ENCODE peak calls at places on chromosomes 11 and 22, in eight cellular contexts. O is NCI-H1930, R is prostate gland, H is cardiac septum, Z is mucosa of descending colon, C is mesenchymal stem cell, G is substantia nigra, V is heart left ventricle. T is an unnamed sample.

GRCh38 chr11:134244593-134244992 is 8.6 kb downstream of the THYN1 start:
- DNase-seq in O (no peak), R (no peak), H (peak; percentile 14), Z (no peak), C (peak; percentile 36), G (no peak), V (no peak), T (no peak)

GRCh38 chr22:41091139-41092022 is 1.0 kb upstream of the EP300 start:
- DNase-seq in O (peak; percentile 97), R (peak; percentile 99), H (peak; percentile 100), Z (peak; percentile 99), C (peak; percentile 99), G (peak; percentile 97), V (peak; percentile 100), T (peak; percentile 94)

GRCh38 chr22:50304528-50305392 is 2.7 kb downstream of the PLXNB2 start:
- DNase-seq in O (no peak), R (no peak), H (no peak), Z (peak; percentile 62), C (no peak), G (no peak), V (peak; percentile 79), T (no peak)

GRCh38 chr11:62680825-62681240 is 2.0 kb upstream of the UBXN1 start:
- DNase-seq in O (peak; percentile 34), R (peak; percentile 48), H (no peak), Z (peak; percentile 65), C (peak; percentile 90), G (no peak), V (peak; percentile 57), T (peak; percentile 74)

GRCh38 chr22:49326558-49326957 is 501.1 kb downstream of the BRD1 start:
- DNase-seq in O (no peak), R (no peak), H (no peak), Z (no peak), C (no peak), G (no peak), V (no peak), T (no peak)

GRCh38 chr22:41157083-41157482 is 48.0 kb upstream of the L3MBTL2 start:
- DNase-seq in O (no peak), R (no peak), H (no peak), Z (no peak), C (no peak), G (no peak), V (no peak), T (no peak)

GRCh38 chr11:46461461-46461927 is 69.9 kb upstream of the CHRM4 start:
- DNase-seq in O (no peak), R (no peak), H (no peak), Z (no peak), C (peak; percentile 19), G (no peak), V (no peak), T (no peak)

GRCh38 chr22:43923631-43924548 is at the start of gene PNPLA3:
- DNase-seq in O (peak; percentile 83), R (peak; percentile 92), H (peak; percentile 92), Z (peak; percentile 93), C (peak; percentile 92), G (peak; percentile 67), V (peak; percentile 95), T (peak; percentile 56)

GRCh38 chr11:117535870-117536411 is 208.3 kb downstream of the CEP164 start:
- DNase-seq in O (no peak), R (no peak), H (no peak), Z (peak; percentile 10), C (no peak), G (peak; percentile 36), V (no peak), T (no peak)

GRCh38 chr11:44744160-44744559 is 17.4 kb downstream of the TSPAN18 start:
- DNase-seq in O (no peak), R (no peak), H (peak; percentile 56), Z (no peak), C (peak; percentile 41), G (no peak), V (no peak), T (no peak)

GRCh38 chr11:85307381-85307780 is 319.8 kb downstream of the DLG2 start:
- DNase-seq in O (no peak), R (no peak), H (no peak), Z (no peak), C (no peak), G (no peak), V (no peak), T (no peak)

GRCh38 chr11:110196884-110197420 is 99.5 kb downstream of the RDX start:
- DNase-seq in O (no peak), R (no peak), H (no peak), Z (no peak), C (no peak), G (no peak), V (no peak), T (no peak)

GRCh38 chr22:43345761-43346261 is 2.6 kb upstream of the SCUBE1 start:
- DNase-seq in O (no peak), R (no peak), H (peak; percentile 61), Z (no peak), C (peak; percentile 32), G (no peak), V (no peak), T (no peak)

GRCh38 chr22:50414476-50415248 is 60.2 kb downstream of the SBF1 start:
- DNase-seq in O (no peak), R (no peak), H (no peak), Z (no peak), C (no peak), G (no peak), V (no peak), T (no peak)

GRCh38 chr11:64874841-64875240 is 3.6 kb downstream of the EHD1 start:
- DNase-seq in O (no peak), R (no peak), H (no peak), Z (no peak), C (no peak), G (peak; percentile 45), V (no peak), T (no peak)

GRCh38 chr11:34266090-34266912 is 91.5 kb downstream of the ABTB2 start:
- DNase-seq in O (no peak), R (no peak), H (no peak), Z (no peak), C (peak; percentile 70), G (peak; percentile 53), V (peak; percentile 45), T (peak; percentile 94)

GRCh38 chr11:64290894-64291745 is at the start of gene KCNK4:
- DNase-seq in O (no peak), R (no peak), H (no peak), Z (no peak), C (no peak), G (no peak), V (no peak), T (no peak)

GRCh38 chr22:27135582-27135981 is 478.2 kb downstream of the MIAT start:
- DNase-seq in O (no peak), R (no peak), H (no peak), Z (no peak), C (peak; percentile 68), G (no peak), V (no peak), T (peak; percentile 74)

GRCh38 chr22:36156515-36157419 is 3.8 kb downstream of the APOL3 start:
- DNase-seq in O (no peak), R (peak; percentile 66), H (peak; percentile 91), Z (peak; percentile 75), C (peak; percentile 86), G (peak; percentile 40), V (peak; percentile 93), T (peak; percentile 79)

T was measured in kidney glomerular epithelial cell.